ENCODE peak calls at places on chromosome 19, in eight cellular contexts. T is A549, L is tibial nerve, Q is uterus, Y is K562, G is thyroid gland, F is body of pancreas, V is breast epithelium. B is an unnamed sample. For H3K4me1, the result is how much of the 10 kb centered on the place peaks cover.

GRCh38 chr19:2743099-2743498 is 3.3 kb upstream of the SLC39A3 start:
- DNase-seq in T (no peak), L (no peak), Q (no peak), Y (no peak), G (no peak), F (no peak), V (no peak), B (no peak)

GRCh38 chr19:10052602-10053360 is 33.3 kb upstream of the SHFL start:
- DNase-seq in T (no peak), L (no peak), Q (no peak), Y (no peak), G (no peak), F (peak), V (no peak), B (no peak)

GRCh38 chr19:42081584-42082258 is 5.8 kb downstream of the ZNF574 start:
- DNase-seq in T (peak), L (no peak), Q (no peak), Y (no peak), G (no peak), F (peak), V (no peak), B (no peak)

GRCh38 chr19:30784850-30785459 is 412.8 kb downstream of the ZNF536 start:
- DNase-seq in T (peak), L (peak), Q (peak), Y (peak), G (peak), F (peak), V (no peak), B (peak)

GRCh38 chr19:14404322-14404721 is 14.8 kb downstream of the DDX39A start:
- DNase-seq in T (no peak), L (no peak), Q (no peak), Y (no peak), G (peak), F (no peak), V (no peak), B (no peak)

GRCh38 chr19:50313812-50314536 is 15.2 kb downstream of the KCNC3 start:
- DNase-seq in T (no peak), L (no peak), Q (no peak), Y (no peak), G (peak), F (peak), V (no peak), B (no peak)

GRCh38 chr19:14437578-14438140 is 4.6 kb downstream of the PKN1 start:
- DNase-seq in T (no peak), L (no peak), Q (no peak), Y (no peak), G (no peak), F (no peak), V (no peak), B (no peak)

GRCh38 chr19:5036733-5037681 is 68.1 kb downstream of the KDM4B start:
- DNase-seq in T (no peak), L (no peak), Q (peak), Y (no peak), G (no peak), F (no peak), V (no peak), B (no peak)

GRCh38 chr19:42010245-42011126 is 16.5 kb upstream of the ATP1A3 start:
- DNase-seq in T (no peak), L (no peak), Q (no peak), Y (no peak), G (no peak), F (no peak), V (no peak), B (no peak)

GRCh38 chr19:41978470-41978869 is 15.6 kb downstream of the ATP1A3 start:
- DNase-seq in T (no peak), L (no peak), Q (no peak), Y (no peak), G (no peak), F (no peak), V (no peak), B (no peak)

GRCh38 chr19:11373166-11373884 is 1.1 kb upstream of the SWSAP1 start:
- DNase-seq in T (no peak), L (no peak), Q (no peak), Y (no peak), G (peak), F (peak), V (no peak), B (no peak)

GRCh38 chr19:49818691-49819331 is 722 bp downstream of the MED25 start:
- DNase-seq in T (no peak), L (no peak), Q (no peak), Y (peak), G (no peak), F (no peak), V (no peak), B (no peak)

GRCh38 chr19:40745402-40745780 is 4.9 kb downstream of the ACTMAP start:
- DNase-seq in T (no peak), L (no peak), Q (no peak), Y (no peak), G (peak), F (no peak), V (no peak), B (no peak)

GRCh38 chr19:35030257-35031071 is at the start of gene SCN1B:
- DNase-seq in T (peak), L (no peak), Q (peak), Y (peak), G (peak), F (peak), V (no peak), B (peak)

GRCh38 chr19:1441022-1441426 is 2.8 kb downstream of the RPS15 start:
- DNase-seq in T (no peak), L (no peak), Q (no peak), Y (no peak), G (no peak), F (no peak), V (no peak), B (no peak)
- H3K4me1 ChIP-seq in T (under half), L (under half), Q (under half), Y (under half), G (under half), F (under half), V (under half), B (under half)

DNA sequence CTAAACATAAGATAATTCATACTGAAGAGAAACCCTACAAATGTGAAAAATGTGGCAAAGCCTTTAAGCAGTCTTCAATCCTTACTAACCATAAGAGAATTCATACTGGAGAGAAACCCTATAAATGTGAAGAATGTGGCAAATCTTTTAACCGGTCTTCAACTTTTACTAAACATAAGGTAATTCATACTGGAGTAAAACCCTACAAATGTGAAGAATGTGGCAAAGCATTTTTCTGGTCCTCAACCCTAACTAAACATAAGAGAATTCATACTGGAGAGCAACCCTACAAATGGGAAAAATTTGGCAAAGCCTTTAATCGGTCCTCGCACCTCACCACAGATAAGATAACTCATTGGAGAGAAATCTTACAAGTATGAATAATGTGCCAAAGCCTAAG is 40.6 kb downstream of the ZNF254 start:
- DNase-seq in T (no peak), L (no peak), Q (no peak), Y (no peak), G (no peak), F (no peak), V (no peak), B (no peak)
- TF ChIP-seq POLR2A in T (no peak), L (no peak), Q (no peak), Y (peak), G (no peak), F (no peak), V (no peak), B (no peak)

GRCh38 chr19:7098096-7098495 is 28.6 kb downstream of the ZNF557 start:
- DNase-seq in T (no peak), L (no peak), Q (no peak), Y (no peak), G (no peak), F (no peak), V (no peak), B (no peak)
- H3K4me3 ChIP-seq in T (peak), L (peak), Q (no peak), Y (peak), G (no peak), F (no peak), V (peak), B (peak)

GRCh38 chr19:57552432-57552831 is 7.2 kb downstream of the ZNF550 start:
- DNase-seq in T (no peak), L (no peak), Q (no peak), Y (no peak), G (no peak), F (no peak), V (no peak), B (no peak)

DNA sequence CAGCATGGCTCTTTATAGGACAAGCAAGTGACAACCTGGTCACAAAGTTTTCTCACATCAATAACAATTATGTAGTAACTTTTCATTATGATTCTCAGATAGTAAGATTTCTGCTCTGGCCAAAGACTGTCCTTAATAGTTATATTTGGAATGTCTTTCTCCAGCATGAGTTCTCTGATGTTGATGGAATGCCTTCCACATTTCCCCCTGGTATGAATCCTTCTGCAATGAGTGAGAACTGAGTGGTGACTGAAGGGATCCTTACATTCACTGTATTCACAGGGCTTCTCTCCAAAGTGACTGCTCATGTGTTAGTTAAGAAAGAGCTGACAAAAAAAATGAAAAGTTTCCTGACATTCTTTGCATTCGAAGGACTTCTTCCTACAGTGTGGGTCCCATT is 13.2 kb downstream of the ZNF550 start:
- DNase-seq in T (no peak), L (no peak), Q (no peak), Y (no peak), G (no peak), F (no peak), V (no peak), B (no peak)
- H3K4me1 ChIP-seq in T (under half), L (under half), Q (under half), Y (under half), G (under half), F (under half), V (under half), B (under half)

DNA sequence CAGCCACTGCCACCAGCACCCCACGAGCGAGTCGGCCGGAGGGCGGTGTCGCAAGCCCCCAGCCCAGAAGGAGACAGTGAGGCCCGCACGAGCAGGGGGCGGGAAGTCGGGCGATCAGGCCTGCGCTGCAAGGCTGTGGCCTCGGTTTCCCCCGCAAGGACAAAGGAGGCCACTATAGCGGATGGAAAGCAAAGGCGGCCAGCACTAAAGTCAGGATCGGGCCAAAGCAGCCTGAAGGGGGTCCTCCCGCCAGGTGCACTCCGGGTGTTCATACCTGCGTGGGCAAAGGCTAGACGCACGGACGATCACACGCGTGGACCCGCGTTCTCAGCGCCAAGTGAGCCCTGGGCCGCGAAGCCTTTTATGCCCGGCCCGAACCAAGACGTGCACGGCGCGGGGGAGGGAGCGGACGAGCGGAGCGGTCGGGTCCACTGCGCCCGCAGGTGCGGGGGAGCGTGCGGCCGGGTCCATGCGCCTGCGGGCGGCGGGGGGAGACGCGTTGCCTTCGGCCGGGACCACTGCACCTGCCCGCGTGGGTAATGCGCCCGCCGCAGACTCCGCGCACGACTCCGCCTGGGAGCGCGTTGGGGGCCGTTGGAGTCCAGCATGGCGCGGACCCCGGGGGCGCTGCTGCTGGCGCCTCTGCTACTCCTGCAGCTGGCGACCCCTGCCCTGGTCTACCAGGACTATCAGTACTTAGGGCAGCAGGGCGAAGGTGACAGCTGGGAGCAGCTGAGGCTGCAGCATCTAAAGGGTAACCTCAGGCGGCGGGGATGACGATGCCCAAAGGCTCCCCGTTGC is at the start of the genes PRDX2 and THSD8:
- DNase-seq in T (no peak), L (no peak), Q (peak), Y (peak), G (peak), F (peak), V (no peak), B (no peak)
- TF ChIP-seq POLR2A in T (no peak), L (peak), Q (peak), Y (peak), G (peak), F (peak), V (peak), B (peak)

GRCh38 chr19:18431351-18432197 is 6.4 kb downstream of the ISYNA1 start:
- DNase-seq in T (no peak), L (no peak), Q (no peak), Y (no peak), G (no peak), F (no peak), V (no peak), B (no peak)

GRCh38 chr19:18433039-18433691 is 4.8 kb downstream of the ISYNA1 start:
- DNase-seq in T (no peak), L (no peak), Q (peak), Y (peak), G (peak), F (peak), V (no peak), B (no peak)

GRCh38 chr19:18430417-18431144 is 7.4 kb downstream of the ISYNA1 start:
- DNase-seq in T (no peak), L (no peak), Q (no peak), Y (no peak), G (no peak), F (no peak), V (no peak), B (no peak)

GRCh38 chr19:18433735-18434398 is 4.1 kb downstream of the ISYNA1 start:
- DNase-seq in T (no peak), L (no peak), Q (no peak), Y (peak), G (no peak), F (no peak), V (no peak), B (no peak)

GRCh38 chr19:18432275-18433038 is 5.5 kb downstream of the ISYNA1 start:
- DNase-seq in T (no peak), L (no peak), Q (no peak), Y (no peak), G (no peak), F (no peak), V (no peak), B (no peak)
- H3K4me3 ChIP-seq in T (no peak), L (peak), Q (peak), Y (peak), G (no peak), F (no peak), V (peak), B (no peak)

GRCh38 chr19:17554968-17555479 is 425 bp upstream of the COLGALT1 start:
- DNase-seq in T (no peak), L (no peak), Q (no peak), Y (no peak), G (no peak), F (no peak), V (no peak), B (no peak)
- H3K4me1 ChIP-seq in T (under half), L (under half), Q (under half), Y (under half), G (under half), F (under half), V (under half), B (under half)

GRCh38 chr19:6108721-6109633 is 1.3 kb downstream of the RFX2 start:
- DNase-seq in T (no peak), L (peak), Q (peak), Y (peak), G (peak), F (peak), V (peak), B (no peak)
- TF ChIP-seq POLR2A in T (no peak), L (peak), Q (peak), Y (no peak), G (no peak), F (no peak), V (no peak), B (peak)